ENCODE peak calls at places on chromosomes 3 and 15, in seven cellular contexts. S is HCT116, W is SK-N-SH, R is HepG2, V is H1, L is K562, B is GM12878. I is an unnamed sample.
A peak's percentile ranks its signal among the peaks of the same experiment; 100 is the strongest.

GRCh38 chr15:41855121-41855941 is 16.7 kb downstream of the PLA2G4B start:
- DNase-seq in S (no peak), W (no peak), R (no peak), V (no peak), L (no peak), B (no peak), I (no peak)

GRCh38 chr3:175726228-175726627 is 867.1 kb downstream of the NAALADL2 start:
- DNase-seq in S (no peak), W (no peak), R (no peak), V (no peak), L (no peak), B (no peak), I (no peak)

GRCh38 chr15:73844356-73844755 is 29.0 kb upstream of the TBC1D21 start:
- DNase-seq in S (no peak), W (no peak), R (no peak), V (no peak), L (no peak), B (no peak), I (no peak)

GRCh38 chr15:52408823-52409222 is 113.2 kb upstream of the MYO5C start:
- DNase-seq in S (no peak), W (no peak), R (peak; percentile 6), V (no peak), L (no peak), B (no peak), I (no peak)

GRCh38 chr15:80437492-80437891 is 33.3 kb downstream of the ARNT2 start:
- DNase-seq in S (no peak), W (no peak), R (no peak), V (no peak), L (no peak), B (no peak), I (no peak)

GRCh38 chr15:62928242-62928995 is 114.1 kb upstream of the TPM1 start:
- DNase-seq in S (no peak), W (peak; percentile 60), R (peak; percentile 37), V (no peak), L (no peak), B (no peak), I (no peak)

GRCh38 chr3:160450846-160451245 is 1.3 kb upstream of the TRIM59 start:
- DNase-seq in S (no peak), W (peak; percentile 29), R (no peak), V (no peak), L (no peak), B (no peak), I (no peak)

GRCh38 chr3:71355037-71355436 is 228.5 kb downstream of the FOXP1 start:
- DNase-seq in S (no peak), W (no peak), R (no peak), V (no peak), L (no peak), B (no peak), I (no peak)

GRCh38 chr15:60853077-60853476 is 374.1 kb upstream of the ICE2 start:
- DNase-seq in S (no peak), W (no peak), R (no peak), V (no peak), L (no peak), B (no peak), I (no peak)

GRCh38 chr3:89098964-89099585 is 8.3 kb upstream of the EPHA3 start:
- DNase-seq in S (peak; percentile 7), W (peak; percentile 44), R (peak; percentile 31), V (no peak), L (peak; percentile 22), B (no peak), I (no peak)

GRCh38 chr3:52234516-52235447 is 4.2 kb downstream of the TWF2 start:
- DNase-seq in S (no peak), W (no peak), R (no peak), V (no peak), L (no peak), B (no peak), I (no peak)

GRCh38 chr15:22930782-22931484 is 49.2 kb downstream of the CYFIP1 start:
- DNase-seq in S (no peak), W (no peak), R (no peak), V (no peak), L (no peak), B (no peak), I (peak; percentile 28)

GRCh38 chr3:122674339-122674738 is 6.3 kb upstream of the PARP14 start:
- DNase-seq in S (no peak), W (no peak), R (no peak), V (no peak), L (no peak), B (no peak), I (no peak)

GRCh38 chr15:34578283-34578674 is 5.2 kb downstream of the GOLGA8B start:
- DNase-seq in S (no peak), W (no peak), R (peak; percentile 48), V (no peak), L (no peak), B (no peak), I (no peak)

GRCh38 chr3:183064475-183064874 is 34.8 kb downstream of the MCCC1 start:
- DNase-seq in S (no peak), W (peak; percentile 10), R (no peak), V (peak; percentile 46), L (no peak), B (no peak), I (no peak)

GRCh38 chr3:197873329-197873728 is 76.7 kb upstream of the RPL35A start:
- DNase-seq in S (no peak), W (no peak), R (no peak), V (no peak), L (no peak), B (no peak), I (no peak)

GRCh38 chr15:79953951-79954444 is 17.0 kb downstream of the BCL2A1 start:
- DNase-seq in S (no peak), W (no peak), R (no peak), V (no peak), L (no peak), B (no peak), I (no peak)

GRCh38 chr15:89119489-89120478 is 31.5 kb downstream of the ABHD2 start:
- DNase-seq in S (no peak), W (no peak), R (peak; percentile 51), V (no peak), L (no peak), B (no peak), I (no peak)

GRCh38 chr3:12964713-12965612 is 108.3 kb downstream of the IQSEC1 start:
- DNase-seq in S (no peak), W (no peak), R (peak; percentile 98), V (no peak), L (no peak), B (no peak), I (peak; percentile 91)

GRCh38 chr3:12968541-12968940 is 104.7 kb downstream of the IQSEC1 start:
- DNase-seq in S (no peak), W (no peak), R (no peak), V (no peak), L (no peak), B (no peak), I (no peak)

GRCh38 chr3:12967751-12968209 is 105.4 kb downstream of the IQSEC1 start:
- DNase-seq in S (peak; percentile 66), W (peak; percentile 100), R (peak; percentile 88), V (peak; percentile 60), L (peak; percentile 100), B (no peak), I (peak; percentile 93)

GRCh38 chr3:12965999-12966846 is 107.0 kb downstream of the IQSEC1 start:
- DNase-seq in S (no peak), W (no peak), R (no peak), V (no peak), L (no peak), B (no peak), I (no peak)

GRCh38 chr3:12966847-12967750 is 106.1 kb downstream of the IQSEC1 start:
- DNase-seq in S (no peak), W (no peak), R (no peak), V (no peak), L (no peak), B (no peak), I (no peak)
- TF ChIP-seq JUND in S (no peak), W (no peak), R (no peak), V (no peak), L (no peak), B (no peak), I (no peak)

GRCh38 chr3:196518999-196519737 is 4.0 kb upstream of the SMCO1 start:
- DNase-seq in S (peak; percentile 86), W (peak; percentile 43), R (peak; percentile 82), V (peak; percentile 36), L (peak; percentile 77), B (no peak), I (peak; percentile 80)
- TF ChIP-seq JUND in S (no peak), W (no peak), R (no peak), V (no peak), L (peak; percentile 92), B (no peak), I (no peak)

DNA sequence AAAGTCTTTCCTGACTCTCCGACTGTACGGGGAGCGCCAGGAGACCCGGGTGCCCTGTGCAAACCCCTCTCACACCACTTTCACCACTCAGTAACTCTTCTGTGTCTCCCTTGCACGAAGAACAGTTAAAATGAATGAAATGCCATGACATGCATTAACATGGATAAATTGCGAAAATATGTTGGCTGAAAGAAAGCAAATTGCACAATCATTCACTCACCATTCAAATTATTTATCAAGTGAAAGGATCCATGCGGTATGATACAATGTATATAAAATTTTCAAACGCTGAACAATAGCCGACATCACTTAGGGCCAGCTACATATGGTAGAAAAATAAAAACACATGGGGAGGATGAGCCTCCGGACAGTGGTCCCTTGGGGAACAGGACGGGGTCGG is 46.0 kb downstream of the SLC12A8 start:
- DNase-seq in S (no peak), W (no peak), R (no peak), V (no peak), L (no peak), B (no peak), I (no peak)
- TF ChIP-seq JUND in S (no peak), W (no peak), R (no peak), V (no peak), L (no peak), B (no peak), I (no peak)

DNA sequence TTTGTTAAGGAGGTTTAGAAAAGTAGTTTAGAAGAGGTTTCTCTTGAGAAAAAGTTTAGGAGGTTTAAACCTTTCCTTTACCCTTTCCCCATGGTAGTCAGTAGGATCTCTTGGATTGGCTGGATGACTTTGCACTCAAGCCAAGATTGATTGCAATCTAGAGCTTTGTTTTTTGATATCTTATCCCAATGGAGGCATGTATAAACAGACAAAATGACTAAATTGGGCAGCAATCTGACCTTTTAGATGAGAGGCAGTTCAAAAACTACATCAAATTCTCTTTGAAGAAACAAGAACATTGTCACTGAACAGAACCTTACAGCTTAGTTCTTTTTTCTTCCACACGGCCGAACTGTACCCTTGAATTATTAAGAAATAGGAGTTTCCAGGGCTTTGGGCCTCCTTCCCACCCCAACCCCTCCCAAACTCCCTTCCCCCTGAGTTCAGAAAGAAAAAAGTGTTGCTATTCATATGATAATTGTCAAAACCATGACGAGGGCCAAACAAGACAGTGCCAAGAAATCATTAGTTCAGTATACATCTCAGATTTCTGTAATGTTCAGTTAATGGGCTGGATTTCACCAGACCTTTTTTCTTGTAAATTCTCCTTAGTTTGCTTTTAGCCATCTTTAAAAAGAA is 79.6 kb upstream of the CDIN1 start:
- DNase-seq in S (no peak), W (no peak), R (no peak), V (no peak), L (no peak), B (no peak), I (no peak)
- TF ChIP-seq JUND in S (no peak), W (no peak), R (no peak), V (no peak), L (no peak), B (no peak), I (no peak)